ENCODE peak calls at places on chromosomes 5 and 9, in four cellular contexts. One of them, this sample, is unnamed.

GRCh38 chr5:14849516-14850294 is 21.9 kb downstream of the ANKH start:
- DNase-seq in NCI-H1092 treated with DMSO at 0.1 percent for 48 hours: no peak
- DNase-seq in Caco-2: no peak
- DNase-seq in HT1080: no peak
- DNase-seq in this sample: no peak

GRCh38 chr9:135887585-135888050 is 19.7 kb downstream of the CAMSAP1 start:
- DNase-seq in NCI-H1092 treated with DMSO at 0.1 percent for 48 hours: no peak
- DNase-seq in Caco-2: no peak
- DNase-seq in HT1080: no peak
- DNase-seq in this sample: no peak

GRCh38 chr9:2087500-2088313 is 72.6 kb downstream of the SMARCA2 start:
- DNase-seq in NCI-H1092 treated with DMSO at 0.1 percent for 48 hours: no peak
- DNase-seq in Caco-2: no peak
- DNase-seq in HT1080: peak
- DNase-seq in this sample: peak

GRCh38 chr5:181181650-181182565 is 23.1 kb downstream of the TRIM7 start:
- DNase-seq in NCI-H1092 treated with DMSO at 0.1 percent for 48 hours: no peak
- DNase-seq in Caco-2: peak
- DNase-seq in HT1080: peak
- DNase-seq in this sample: no peak

GRCh38 chr9:125992557-125992956 is 245.4 kb downstream of the PBX3 start:
- DNase-seq in NCI-H1092 treated with DMSO at 0.1 percent for 48 hours: no peak
- DNase-seq in Caco-2: no peak
- DNase-seq in HT1080: no peak
- DNase-seq in this sample: no peak

GRCh38 chr5:151110992-151111391 is 30.2 kb upstream of the TNIP1 start:
- DNase-seq in NCI-H1092 treated with DMSO at 0.1 percent for 48 hours: no peak
- DNase-seq in Caco-2: no peak
- DNase-seq in HT1080: no peak
- DNase-seq in this sample: no peak

GRCh38 chr5:178832618-178833201 is 27.0 kb upstream of the ZNF354B start:
- DNase-seq in NCI-H1092 treated with DMSO at 0.1 percent for 48 hours: no peak
- DNase-seq in Caco-2: no peak
- DNase-seq in HT1080: peak
- DNase-seq in this sample: no peak

GRCh38 chr9:128729302-128729701 is 5.4 kb upstream of the ZDHHC12 start:
- DNase-seq in NCI-H1092 treated with DMSO at 0.1 percent for 48 hours: no peak
- DNase-seq in Caco-2: no peak
- DNase-seq in HT1080: no peak
- DNase-seq in this sample: peak

GRCh38 chr5:19564036-19564435 is 424.0 kb downstream of the CDH18 start:
- DNase-seq in NCI-H1092 treated with DMSO at 0.1 percent for 48 hours: peak
- DNase-seq in Caco-2: no peak
- DNase-seq in HT1080: peak
- DNase-seq in this sample: peak

GRCh38 chr9:109497193-109498165 is 628 bp downstream of the PTPN3 start:
- DNase-seq in NCI-H1092 treated with DMSO at 0.1 percent for 48 hours: peak
- DNase-seq in Caco-2: no peak
- DNase-seq in HT1080: no peak
- DNase-seq in this sample: peak

GRCh38 chr9:71795097-71795807 is 26.9 kb upstream of the CEMIP2 start:
- DNase-seq in NCI-H1092 treated with DMSO at 0.1 percent for 48 hours: no peak
- DNase-seq in Caco-2: no peak
- DNase-seq in HT1080: no peak
- DNase-seq in this sample: no peak

GRCh38 chr5:135593886-135594285 is 15.1 kb upstream of the CXCL14 start:
- DNase-seq in NCI-H1092 treated with DMSO at 0.1 percent for 48 hours: no peak
- DNase-seq in Caco-2: no peak
- DNase-seq in HT1080: no peak
- DNase-seq in this sample: no peak

GRCh38 chr9:134413890-134414731 is 87.9 kb downstream of the RXRA start:
- DNase-seq in NCI-H1092 treated with DMSO at 0.1 percent for 48 hours: peak
- DNase-seq in Caco-2: no peak
- DNase-seq in HT1080: peak
- DNase-seq in this sample: no peak

GRCh38 chr9:124006448-124007156 is 5.0 kb upstream of the LHX2 start:
- DNase-seq in NCI-H1092 treated with DMSO at 0.1 percent for 48 hours: peak
- DNase-seq in Caco-2: no peak
- DNase-seq in HT1080: no peak
- DNase-seq in this sample: no peak

GRCh38 chr9:29555452-29555851 is 1982.2 kb upstream of the C9orf72 start:
- DNase-seq in NCI-H1092 treated with DMSO at 0.1 percent for 48 hours: no peak
- DNase-seq in Caco-2: no peak
- DNase-seq in HT1080: no peak
- DNase-seq in this sample: no peak

GRCh38 chr5:612498-613424 is 621 bp downstream of the CEP72 start:
- DNase-seq in NCI-H1092 treated with DMSO at 0.1 percent for 48 hours: no peak
- DNase-seq in Caco-2: peak
- DNase-seq in HT1080: peak
- DNase-seq in this sample: no peak

This sample was measured in DMS 273 treated with DMSO at 0.1 percent for 48 hours.